ENCODE peak calls at places on chromosomes 11 and 22, in ten cellular contexts. One of them, this sample, is unnamed.

GRCh38 chr11:12496181-12497025 is 119.0 kb downstream of the PARVA start:
- DNase-seq in tibial nerve: no peak
- DNase-seq in stimulated activated naive CD8-positive, alpha-beta T cell treated with anti-CD3 and anti-CD28 coated beads, Interleukin-15, Interleukin-2, amounts not matched to agents 100 U/mL and 50 U/mL, for 24 hours: no peak
- DNase-seq in stimulated activated CD8-positive, alpha-beta memory T cell treated with anti-CD3 and anti-CD28 coated beads, Interleukin-15, amount 100 ng/mL, for 1 hour: no peak
- DNase-seq in activated T-cell treated with anti-CD3 and anti-CD28 coated beads, Interleukin-2, amount 50 U/mL, for 4 hours: no peak
- DNase-seq in RCC 7860: no peak
- DNase-seq in NT2/D1: peak
- DNase-seq in fibroblast of the conjunctiva: no peak
- DNase-seq in mucosa of descending colon: no peak
- DNase-seq in T-helper 1 cell: no peak
- DNase-seq in this sample: no peak

GRCh38 chr11:46286789-46287188 is 9.3 kb downstream of the CREB3L1 start:
- DNase-seq in RCC 7860: no peak
- DNase-seq in T-helper 1 cell: no peak
- DNase-seq in stimulated activated CD8-positive, alpha-beta memory T cell treated with anti-CD3 and anti-CD28 coated beads, Interleukin-15, amount 100 ng/mL, for 1 hour: no peak
- DNase-seq in activated T-cell treated with anti-CD3 and anti-CD28 coated beads, Interleukin-2, amount 50 U/mL, for 4 hours: no peak
- DNase-seq in fibroblast of the conjunctiva: no peak
- DNase-seq in tibial nerve: no peak
- DNase-seq in stimulated activated naive CD8-positive, alpha-beta T cell treated with anti-CD3 and anti-CD28 coated beads, Interleukin-15, Interleukin-2, amounts not matched to agents 100 U/mL and 50 U/mL, for 24 hours: no peak
- DNase-seq in mucosa of descending colon: no peak
- DNase-seq in NT2/D1: no peak
- DNase-seq in this sample: no peak

GRCh38 chr11:12598330-12599256 is 75.6 kb upstream of the TEAD1 start:
- DNase-seq in stimulated activated naive CD8-positive, alpha-beta T cell treated with anti-CD3 and anti-CD28 coated beads, Interleukin-15, Interleukin-2, amounts not matched to agents 100 U/mL and 50 U/mL, for 24 hours: no peak
- DNase-seq in RCC 7860: peak
- DNase-seq in fibroblast of the conjunctiva: no peak
- DNase-seq in NT2/D1: no peak
- DNase-seq in T-helper 1 cell: no peak
- DNase-seq in mucosa of descending colon: no peak
- DNase-seq in activated T-cell treated with anti-CD3 and anti-CD28 coated beads, Interleukin-2, amount 50 U/mL, for 4 hours: no peak
- DNase-seq in tibial nerve: peak
- DNase-seq in stimulated activated CD8-positive, alpha-beta memory T cell treated with anti-CD3 and anti-CD28 coated beads, Interleukin-15, amount 100 ng/mL, for 1 hour: no peak
- DNase-seq in this sample: no peak

GRCh38 chr11:82233211-82233610 is 500.5 kb downstream of the FAM181B start:
- DNase-seq in fibroblast of the conjunctiva: no peak
- DNase-seq in RCC 7860: no peak
- DNase-seq in stimulated activated CD8-positive, alpha-beta memory T cell treated with anti-CD3 and anti-CD28 coated beads, Interleukin-15, amount 100 ng/mL, for 1 hour: no peak
- DNase-seq in mucosa of descending colon: no peak
- DNase-seq in activated T-cell treated with anti-CD3 and anti-CD28 coated beads, Interleukin-2, amount 50 U/mL, for 4 hours: no peak
- DNase-seq in stimulated activated naive CD8-positive, alpha-beta T cell treated with anti-CD3 and anti-CD28 coated beads, Interleukin-15, Interleukin-2, amounts not matched to agents 100 U/mL and 50 U/mL, for 24 hours: no peak
- DNase-seq in tibial nerve: no peak
- DNase-seq in NT2/D1: no peak
- DNase-seq in T-helper 1 cell: no peak
- DNase-seq in this sample: peak

GRCh38 chr11:29217901-29218300 is 798.9 kb downstream of the KCNA4 start:
- DNase-seq in fibroblast of the conjunctiva: no peak
- DNase-seq in stimulated activated CD8-positive, alpha-beta memory T cell treated with anti-CD3 and anti-CD28 coated beads, Interleukin-15, amount 100 ng/mL, for 1 hour: no peak
- DNase-seq in activated T-cell treated with anti-CD3 and anti-CD28 coated beads, Interleukin-2, amount 50 U/mL, for 4 hours: no peak
- DNase-seq in stimulated activated naive CD8-positive, alpha-beta T cell treated with anti-CD3 and anti-CD28 coated beads, Interleukin-15, Interleukin-2, amounts not matched to agents 100 U/mL and 50 U/mL, for 24 hours: no peak
- DNase-seq in mucosa of descending colon: no peak
- DNase-seq in T-helper 1 cell: no peak
- DNase-seq in NT2/D1: no peak
- DNase-seq in tibial nerve: no peak
- DNase-seq in RCC 7860: no peak
- DNase-seq in this sample: no peak

GRCh38 chr11:71286701-71287643 is 34.6 kb upstream of the SHANK2 start:
- DNase-seq in T-helper 1 cell: no peak
- DNase-seq in activated T-cell treated with anti-CD3 and anti-CD28 coated beads, Interleukin-2, amount 50 U/mL, for 4 hours: no peak
- DNase-seq in stimulated activated CD8-positive, alpha-beta memory T cell treated with anti-CD3 and anti-CD28 coated beads, Interleukin-15, amount 100 ng/mL, for 1 hour: no peak
- DNase-seq in tibial nerve: peak
- DNase-seq in NT2/D1: no peak
- DNase-seq in fibroblast of the conjunctiva: peak
- DNase-seq in RCC 7860: peak
- DNase-seq in stimulated activated naive CD8-positive, alpha-beta T cell treated with anti-CD3 and anti-CD28 coated beads, Interleukin-15, Interleukin-2, amounts not matched to agents 100 U/mL and 50 U/mL, for 24 hours: no peak
- DNase-seq in mucosa of descending colon: no peak
- DNase-seq in this sample: no peak

GRCh38 chr11:133070790-133071189 is 461.5 kb downstream of the OPCML start:
- DNase-seq in NT2/D1: no peak
- DNase-seq in mucosa of descending colon: no peak
- DNase-seq in tibial nerve: no peak
- DNase-seq in activated T-cell treated with anti-CD3 and anti-CD28 coated beads, Interleukin-2, amount 50 U/mL, for 4 hours: no peak
- DNase-seq in RCC 7860: no peak
- DNase-seq in stimulated activated naive CD8-positive, alpha-beta T cell treated with anti-CD3 and anti-CD28 coated beads, Interleukin-15, Interleukin-2, amounts not matched to agents 100 U/mL and 50 U/mL, for 24 hours: no peak
- DNase-seq in fibroblast of the conjunctiva: no peak
- DNase-seq in stimulated activated CD8-positive, alpha-beta memory T cell treated with anti-CD3 and anti-CD28 coated beads, Interleukin-15, amount 100 ng/mL, for 1 hour: no peak
- DNase-seq in T-helper 1 cell: no peak
- DNase-seq in this sample: no peak

GRCh38 chr11:440065-441042 is 1.5 kb downstream of the ANO9 start:
- DNase-seq in fibroblast of the conjunctiva: no peak
- DNase-seq in stimulated activated CD8-positive, alpha-beta memory T cell treated with anti-CD3 and anti-CD28 coated beads, Interleukin-15, amount 100 ng/mL, for 1 hour: no peak
- DNase-seq in NT2/D1: no peak
- DNase-seq in mucosa of descending colon: no peak
- DNase-seq in tibial nerve: no peak
- DNase-seq in stimulated activated naive CD8-positive, alpha-beta T cell treated with anti-CD3 and anti-CD28 coated beads, Interleukin-15, Interleukin-2, amounts not matched to agents 100 U/mL and 50 U/mL, for 24 hours: peak
- DNase-seq in RCC 7860: no peak
- DNase-seq in activated T-cell treated with anti-CD3 and anti-CD28 coated beads, Interleukin-2, amount 50 U/mL, for 4 hours: no peak
- DNase-seq in T-helper 1 cell: no peak
- DNase-seq in this sample: no peak

GRCh38 chr11:74611369-74611861 is 19.0 kb downstream of the POLD3 start:
- DNase-seq in activated T-cell treated with anti-CD3 and anti-CD28 coated beads, Interleukin-2, amount 50 U/mL, for 4 hours: no peak
- DNase-seq in stimulated activated CD8-positive, alpha-beta memory T cell treated with anti-CD3 and anti-CD28 coated beads, Interleukin-15, amount 100 ng/mL, for 1 hour: no peak
- DNase-seq in RCC 7860: peak
- DNase-seq in T-helper 1 cell: no peak
- DNase-seq in NT2/D1: no peak
- DNase-seq in tibial nerve: no peak
- DNase-seq in mucosa of descending colon: no peak
- DNase-seq in fibroblast of the conjunctiva: peak
- DNase-seq in stimulated activated naive CD8-positive, alpha-beta T cell treated with anti-CD3 and anti-CD28 coated beads, Interleukin-15, Interleukin-2, amounts not matched to agents 100 U/mL and 50 U/mL, for 24 hours: no peak
- DNase-seq in this sample: peak

GRCh38 chr11:92628401-92629292 is 340.8 kb upstream of the MTNR1B start:
- DNase-seq in fibroblast of the conjunctiva: no peak
- DNase-seq in stimulated activated naive CD8-positive, alpha-beta T cell treated with anti-CD3 and anti-CD28 coated beads, Interleukin-15, Interleukin-2, amounts not matched to agents 100 U/mL and 50 U/mL, for 24 hours: no peak
- DNase-seq in stimulated activated CD8-positive, alpha-beta memory T cell treated with anti-CD3 and anti-CD28 coated beads, Interleukin-15, amount 100 ng/mL, for 1 hour: no peak
- DNase-seq in activated T-cell treated with anti-CD3 and anti-CD28 coated beads, Interleukin-2, amount 50 U/mL, for 4 hours: no peak
- DNase-seq in mucosa of descending colon: no peak
- DNase-seq in tibial nerve: no peak
- DNase-seq in RCC 7860: no peak
- DNase-seq in T-helper 1 cell: no peak
- DNase-seq in NT2/D1: no peak
- DNase-seq in this sample: no peak

GRCh38 chr11:65927904-65928397 is 8.7 kb downstream of the DRAP1 start:
- DNase-seq in NT2/D1: no peak
- DNase-seq in mucosa of descending colon: peak
- DNase-seq in T-helper 1 cell: peak
- DNase-seq in RCC 7860: no peak
- DNase-seq in tibial nerve: no peak
- DNase-seq in stimulated activated CD8-positive, alpha-beta memory T cell treated with anti-CD3 and anti-CD28 coated beads, Interleukin-15, amount 100 ng/mL, for 1 hour: peak
- DNase-seq in stimulated activated naive CD8-positive, alpha-beta T cell treated with anti-CD3 and anti-CD28 coated beads, Interleukin-15, Interleukin-2, amounts not matched to agents 100 U/mL and 50 U/mL, for 24 hours: peak
- DNase-seq in activated T-cell treated with anti-CD3 and anti-CD28 coated beads, Interleukin-2, amount 50 U/mL, for 4 hours: peak
- DNase-seq in fibroblast of the conjunctiva: no peak
- DNase-seq in this sample: no peak

GRCh38 chr22:38068641-38069371 is 11.6 kb downstream of the PICK1 start:
- DNase-seq in stimulated activated naive CD8-positive, alpha-beta T cell treated with anti-CD3 and anti-CD28 coated beads, Interleukin-15, Interleukin-2, amounts not matched to agents 100 U/mL and 50 U/mL, for 24 hours: no peak
- DNase-seq in stimulated activated CD8-positive, alpha-beta memory T cell treated with anti-CD3 and anti-CD28 coated beads, Interleukin-15, amount 100 ng/mL, for 1 hour: no peak
- DNase-seq in NT2/D1: no peak
- DNase-seq in activated T-cell treated with anti-CD3 and anti-CD28 coated beads, Interleukin-2, amount 50 U/mL, for 4 hours: no peak
- DNase-seq in RCC 7860: no peak
- DNase-seq in T-helper 1 cell: no peak
- DNase-seq in fibroblast of the conjunctiva: no peak
- DNase-seq in mucosa of descending colon: no peak
- DNase-seq in tibial nerve: no peak
- DNase-seq in this sample: no peak

GRCh38 chr11:63573881-63574855 is 11.0 kb upstream of the PLAAT2 start:
- DNase-seq in mucosa of descending colon: peak
- DNase-seq in activated T-cell treated with anti-CD3 and anti-CD28 coated beads, Interleukin-2, amount 50 U/mL, for 4 hours: peak
- DNase-seq in RCC 7860: no peak
- DNase-seq in NT2/D1: no peak
- DNase-seq in tibial nerve: peak
- DNase-seq in fibroblast of the conjunctiva: peak
- DNase-seq in T-helper 1 cell: no peak
- DNase-seq in stimulated activated CD8-positive, alpha-beta memory T cell treated with anti-CD3 and anti-CD28 coated beads, Interleukin-15, amount 100 ng/mL, for 1 hour: no peak
- DNase-seq in stimulated activated naive CD8-positive, alpha-beta T cell treated with anti-CD3 and anti-CD28 coated beads, Interleukin-15, Interleukin-2, amounts not matched to agents 100 U/mL and 50 U/mL, for 24 hours: peak
- DNase-seq in this sample: no peak

This sample was measured in RKO.